ENCODE peak calls at places on chromosome 1, in five cellular contexts. Y is DND-41; E is CD8-positive, alpha-beta T cell; R is ovary; B is lung. N is an unnamed sample.
A peak's percentile ranks its signal among the peaks of the same experiment; 100 is the strongest.

GRCh38 chr1:96487404-96487803 is 234.2 kb upstream of the PTBP2 start:
- DNase-seq in B (no peak), Y (no peak), R (no peak), E (no peak), N (no peak)

GRCh38 chr1:211876849-211877248 is 46.3 kb upstream of the LPGAT1 start:
- DNase-seq in B (no peak), R (no peak), E (no peak), Y (no peak), N (no peak)

GRCh38 chr1:213600879-213601278 is 386.9 kb upstream of the PROX1 start:
- DNase-seq in R (no peak), B (no peak), Y (no peak), E (no peak), N (peak; percentile 25)

GRCh38 chr1:30758785-30759380 is 1.3 kb upstream of the LAPTM5 start:
- DNase-seq in B (no peak), R (no peak), E (no peak), Y (peak; percentile 47), N (no peak)

GRCh38 chr1:185816460-185816859 is 82.3 kb downstream of the HMCN1 start:
- DNase-seq in B (no peak), Y (no peak), E (no peak), R (no peak), N (no peak)

GRCh38 chr1:160205242-160205973 is at the start of gene PEA15:
- DNase-seq in R (peak; percentile 85), E (peak; percentile 53), Y (peak; percentile 78), B (peak; percentile 70), N (peak; percentile 74)

GRCh38 chr1:98172022-98172421 is 251.2 kb upstream of the DPYD start:
- DNase-seq in B (no peak), E (no peak), Y (peak; percentile 86), R (no peak), N (no peak)

GRCh38 chr1:7785108-7785507 is 1.0 kb downstream of the PER3 start:
- DNase-seq in E (no peak), R (no peak), B (no peak), Y (no peak), N (no peak)

GRCh38 chr1:48619529-48619928 is 147.5 kb upstream of the SPATA6 start:
- DNase-seq in R (peak; percentile 10), E (no peak), Y (no peak), B (no peak), N (no peak)

GRCh38 chr1:235953801-235954200 is 87.1 kb upstream of the LYST start:
- DNase-seq in E (no peak), B (no peak), Y (no peak), R (no peak), N (no peak)

GRCh38 chr1:205042911-205043806 is at the start of gene CNTN2:
- DNase-seq in E (no peak), B (no peak), R (no peak), Y (no peak), N (no peak)

GRCh38 chr1:38527373-38527966 is 332.1 kb downstream of the RRAGC start:
- DNase-seq in B (peak; percentile 45), E (peak; percentile 53), R (no peak), Y (no peak), N (peak; percentile 81)

GRCh38 chr1:70779571-70779970 is 268.0 kb downstream of the PTGER3 start:
- DNase-seq in Y (no peak), R (no peak), E (no peak), B (no peak), N (no peak)

GRCh38 chr1:18722270-18722669 is 91.6 kb downstream of the PAX7 start:
- DNase-seq in Y (no peak), B (no peak), E (no peak), R (no peak), N (no peak)

GRCh38 chr1:147924813-147925212 is 3.4 kb upstream of the GPR89B start:
- DNase-seq in Y (no peak), R (no peak), B (no peak), E (no peak), N (no peak)

GRCh38 chr1:6897138-6897537 is 111.9 kb downstream of the CAMTA1 start:
- DNase-seq in B (no peak), E (no peak), Y (no peak), R (no peak), N (no peak)

GRCh38 chr1:234212764-234213406 is 160.4 kb upstream of the COA6 start:
- DNase-seq in B (no peak), R (no peak), E (no peak), Y (peak; percentile 76), N (no peak)
- TF ChIP-seq CTCF in B (no peak), R (no peak), E (no peak), Y (peak; percentile 88), N (no peak)

DNA sequence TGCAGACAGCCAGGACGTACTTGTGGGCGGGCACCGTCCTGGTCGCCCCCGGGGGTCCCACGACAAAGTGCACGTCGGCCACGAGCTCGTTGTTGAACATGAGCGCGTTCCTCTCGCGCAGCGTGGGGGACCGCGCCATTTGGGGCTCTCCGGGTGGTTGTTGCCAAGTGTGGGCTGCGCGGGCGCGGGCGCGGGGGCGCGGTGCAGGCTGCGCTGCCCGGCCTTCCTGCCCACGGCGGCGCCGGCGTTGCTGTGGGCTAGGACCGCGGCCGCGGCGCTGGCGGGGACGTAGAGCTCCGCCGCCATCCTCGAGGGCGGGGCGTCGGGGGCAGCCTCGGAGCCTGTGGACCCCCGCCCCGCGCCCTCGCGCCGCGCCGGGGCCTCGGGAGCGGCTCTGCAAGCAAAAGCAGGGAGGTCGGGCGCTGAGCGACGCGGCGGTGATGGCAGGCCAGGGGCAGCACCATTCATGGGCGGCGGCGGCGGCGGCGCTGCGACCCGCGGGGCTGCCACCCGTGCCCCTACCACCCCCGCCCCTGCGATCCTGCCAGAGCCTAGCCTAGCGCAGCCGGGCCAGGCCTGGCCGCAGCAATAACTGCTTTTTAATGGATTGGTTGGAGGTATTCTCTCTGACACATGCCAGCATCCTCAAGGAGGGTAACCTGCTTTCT is 10.4 kb downstream of the CNR2 start:
- DNase-seq in E (no peak), Y (no peak), R (no peak), B (no peak), N (peak; percentile 31)
- H3K4me3 ChIP-seq in E (no peak overlapping the region), Y (no peak overlapping the region), R (peak overlapping the region; percentile 26), B (peak overlapping the region; percentile 41), N (peak overlapping the region; percentile 12)

GRCh38 chr1:214816603-214817002 is 213.6 kb downstream of the CENPF start:
- DNase-seq in B (no peak), E (no peak), Y (no peak), R (no peak), N (no peak)
- TF ChIP-seq CTCF in B (no peak), E (no peak), Y (no peak), R (no peak), N (no peak)

DNA sequence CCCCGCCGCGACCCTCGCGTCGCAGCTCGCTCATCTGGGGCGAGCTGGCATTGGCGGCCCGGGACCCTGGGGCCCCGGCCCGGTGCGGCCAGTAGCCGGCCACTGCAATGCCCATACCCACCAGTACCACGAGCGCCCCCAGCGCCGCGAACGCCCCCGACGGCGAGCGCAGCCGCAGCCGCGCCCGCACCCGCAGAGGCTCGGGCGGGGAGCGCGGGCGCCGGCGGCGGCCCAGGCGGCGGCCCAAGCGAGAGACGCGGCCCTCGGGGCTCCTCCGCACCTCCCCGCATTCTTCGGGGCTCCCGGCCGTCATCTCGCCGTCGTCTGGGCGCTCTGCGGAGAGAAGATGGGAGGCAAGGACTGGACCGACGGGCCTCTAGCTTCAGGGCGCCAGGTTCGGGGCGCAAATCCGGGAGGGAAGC is 2.2 kb downstream of the TMEM200B start:
- DNase-seq in B (no peak), E (no peak), Y (no peak), R (peak; percentile 67), N (no peak)
- H3K4me3 ChIP-seq in B (no peak overlapping the region), E (peak overlapping the region; percentile 19), Y (no peak overlapping the region), R (peak overlapping the region; percentile 66), N (no peak overlapping the region)

DNA sequence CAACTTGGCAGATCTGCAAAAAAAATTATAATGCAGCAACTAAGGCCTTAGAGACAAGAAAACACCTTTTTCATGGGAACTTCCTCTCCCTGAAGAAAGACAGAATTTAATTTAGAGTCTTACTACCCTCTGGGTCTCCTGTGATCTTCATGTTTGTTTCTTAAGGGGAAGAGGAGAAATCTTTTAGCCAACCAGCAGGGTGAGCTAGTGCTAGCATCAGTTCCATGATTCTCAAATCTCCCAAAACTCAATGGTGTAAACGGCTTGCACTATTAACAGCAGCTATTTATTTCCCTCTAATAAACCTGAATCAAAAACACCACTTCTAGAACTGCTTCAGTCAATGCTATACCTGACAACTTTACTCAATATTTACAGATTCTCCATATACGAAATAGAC is 3.8 kb downstream of the ZNF644 start:
- DNase-seq in Y (no peak), B (no peak), E (no peak), R (no peak), N (no peak)
- TF ChIP-seq CTCF in Y (peak; percentile 51), B (no peak), E (peak; percentile 22), R (no peak), N (peak; percentile 28)

GRCh38 chr1:221099747-221100146 is 220.5 kb downstream of the HLX start:
- DNase-seq in E (no peak), Y (no peak), B (no peak), R (no peak), N (no peak)

GRCh38 chr1:221100196-221100950 is 221.1 kb downstream of the HLX start:
- DNase-seq in Y (no peak), B (no peak), R (no peak), E (no peak), N (no peak)

GRCh38 chr1:221093903-221094865 is 214.9 kb downstream of the HLX start:
- DNase-seq in Y (no peak), B (no peak), R (no peak), E (no peak), N (no peak)

GRCh38 chr1:221098462-221099406 is 219.5 kb downstream of the HLX start:
- DNase-seq in Y (no peak), R (no peak), B (no peak), E (no peak), N (peak; percentile 37)

GRCh38 chr1:221097479-221098281 is 218.4 kb downstream of the HLX start:
- DNase-seq in B (no peak), R (no peak), E (no peak), Y (no peak), N (no peak)
- H3K4me3 ChIP-seq in B (no peak overlapping the region), R (no peak overlapping the region), E (no peak overlapping the region), Y (no peak overlapping the region), N (no peak overlapping the region)

GRCh38 chr1:154867841-154868610 is 2.1 kb downstream of the KCNN3 start:
- DNase-seq in Y (no peak), B (no peak), R (peak; percentile 25), E (no peak), N (no peak)

GRCh38 chr1:154865442-154866256 is 4.4 kb downstream of the KCNN3 start:
- DNase-seq in E (no peak), Y (no peak), B (no peak), R (no peak), N (no peak)

GRCh38 chr1:154869351-154870116 is 547 bp downstream of the KCNN3 start:
- DNase-seq in B (peak; percentile 70), E (no peak), R (peak; percentile 61), Y (no peak), N (peak; percentile 91)

GRCh38 chr1:154866257-154866994 is 3.7 kb downstream of the KCNN3 start:
- DNase-seq in E (no peak), R (peak; percentile 13), B (no peak), Y (no peak), N (no peak)

GRCh38 chr1:154866995-154867795 is 2.9 kb downstream of the KCNN3 start:
- DNase-seq in Y (no peak), E (no peak), B (no peak), R (peak; percentile 30), N (no peak)
- TF ChIP-seq CTCF in Y (no peak), E (no peak), B (no peak), R (no peak), N (no peak)